ENCODE peak calls at places on chromosome 18, in nine cellular contexts. S, J, P, E, V, U, F, Z and I are unnamed samples.

GRCh38 chr18:48392266-48392665 is 16.9 kb downstream of the ZBTB7C start:
- DNase-seq in Z (no peak), S (no peak), F (no peak), J (no peak), U (no peak), E (no peak), V (no peak), P (no peak), I (no peak)

GRCh38 chr18:77482190-77482928 is 232.7 kb downstream of the GALR1 start:
- DNase-seq in E (peak), S (no peak), J (no peak), V (peak), Z (no peak), U (no peak), F (no peak), P (no peak), I (no peak)

GRCh38 chr18:71398530-71398929 is 1109.7 kb downstream of the SOCS6 start:
- DNase-seq in U (no peak), J (peak), F (no peak), S (no peak), E (peak), Z (no peak), V (peak), P (no peak), I (peak)

GRCh38 chr18:35024965-35025364 is 16.2 kb upstream of the MAPRE2 start:
- DNase-seq in S (peak), F (peak), J (no peak), Z (no peak), E (peak), V (peak), U (peak), P (no peak), I (peak)

GRCh38 chr18:32425466-32425865 is 45.2 kb downstream of the GAREM1 start:
- DNase-seq in Z (no peak), P (no peak), F (no peak), E (peak), V (peak), J (no peak), S (no peak), U (no peak), I (peak)

GRCh38 chr18:24016643-24017042 is 2.1 kb downstream of the TTC39C start:
- DNase-seq in S (no peak), E (peak), J (no peak), P (no peak), Z (no peak), U (no peak), V (no peak), F (no peak), I (no peak)

GRCh38 chr18:44409524-44409923 is 271.2 kb upstream of the SETBP1 start:
- DNase-seq in J (no peak), Z (no peak), V (no peak), F (no peak), P (no peak), U (no peak), S (no peak), E (no peak), I (no peak)

GRCh38 chr18:513826-514530 is 13.5 kb upstream of the COLEC12 start:
- DNase-seq in S (no peak), Z (no peak), J (no peak), U (no peak), F (no peak), E (no peak), V (no peak), P (no peak), I (no peak)

GRCh38 chr18:80006726-80007125 is 18.4 kb upstream of the TXNL4A start:
- DNase-seq in Z (no peak), V (no peak), E (no peak), P (no peak), S (no peak), J (no peak), F (no peak), U (no peak), I (no peak)

GRCh38 chr18:29163596-29163995 is 986.7 kb upstream of the CDH2 start:
- DNase-seq in J (no peak), F (no peak), P (no peak), S (no peak), U (no peak), V (no peak), E (no peak), Z (no peak), I (no peak)

GRCh38 chr18:69948919-69949537 is 1.4 kb upstream of the CD226 start:
- DNase-seq in F (no peak), J (peak), V (no peak), U (no peak), P (no peak), Z (no peak), S (no peak), E (no peak), I (peak)

GRCh38 chr18:22223263-22223960 is 54.0 kb downstream of the GATA6 start:
- DNase-seq in S (peak), E (peak), V (peak), J (no peak), P (peak), Z (no peak), U (peak), F (peak), I (peak)

GRCh38 chr18:63189041-63189440 is 130.5 kb downstream of the BCL2 start:
- DNase-seq in F (no peak), E (no peak), V (no peak), P (no peak), Z (no peak), S (no peak), U (no peak), J (no peak), I (no peak)

GRCh38 chr18:47175283-47175894 is 775 bp downstream of the IER3IP1 start:
- DNase-seq in J (no peak), F (no peak), E (no peak), Z (no peak), P (no peak), U (no peak), S (no peak), V (peak), I (peak)

GRCh38 chr18:74609535-74609934 is 11.9 kb downstream of the ZNF407 start:
- DNase-seq in P (no peak), V (peak), F (no peak), E (peak), S (no peak), Z (no peak), U (no peak), J (no peak), I (peak)

GRCh38 chr18:12531747-12532146 is 124.0 kb downstream of the PRELID3A start:
- DNase-seq in P (peak), V (peak), F (no peak), U (no peak), S (no peak), J (no peak), E (no peak), Z (no peak), I (no peak)
- TF ChIP-seq CTCF in P (no peak), V (peak), F (no peak), U (no peak), S (no peak), J (no peak), E (peak), Z (peak), I (peak)

GRCh38 chr18:55296761-55297160 is 291.2 kb downstream of the TCF4 start:
- DNase-seq in Z (no peak), U (no peak), S (no peak), E (no peak), J (no peak), P (no peak), V (no peak), F (no peak), I (no peak)

GRCh38 chr18:55301196-55301540 is 286.8 kb downstream of the TCF4 start:
- DNase-seq in Z (no peak), F (no peak), U (no peak), J (peak), P (no peak), E (peak), S (no peak), V (peak), I (no peak)

GRCh38 chr18:55301836-55302235 is 286.2 kb downstream of the TCF4 start:
- DNase-seq in F (no peak), Z (no peak), U (no peak), P (no peak), J (no peak), E (peak), V (peak), S (no peak), I (no peak)

GRCh38 chr18:55302337-55302833 is 285.6 kb downstream of the TCF4 start:
- DNase-seq in P (no peak), U (no peak), Z (no peak), J (no peak), V (no peak), E (no peak), S (no peak), F (no peak), I (no peak)

GRCh38 chr18:55300469-55301195 is 287.4 kb downstream of the TCF4 start:
- DNase-seq in E (peak), F (no peak), J (no peak), Z (no peak), P (no peak), S (peak), U (peak), V (no peak), I (no peak)
- H3K4me3 ChIP-seq in E (no peak), F (peak), J (peak), Z (no peak), P (no peak), S (peak), U (no peak), V (peak), I (no peak)

GRCh38 chr18:25349131-25349925 is 2.6 kb downstream of the ZNF521 start:
- DNase-seq in S (peak), E (peak), P (no peak), V (peak), U (peak), F (no peak), J (no peak), Z (no peak), I (peak)
- TF ChIP-seq CTCF in S (no peak), E (no peak), P (no peak), V (no peak), U (no peak), F (no peak), J (no peak), Z (no peak), I (no peak)

DNA sequence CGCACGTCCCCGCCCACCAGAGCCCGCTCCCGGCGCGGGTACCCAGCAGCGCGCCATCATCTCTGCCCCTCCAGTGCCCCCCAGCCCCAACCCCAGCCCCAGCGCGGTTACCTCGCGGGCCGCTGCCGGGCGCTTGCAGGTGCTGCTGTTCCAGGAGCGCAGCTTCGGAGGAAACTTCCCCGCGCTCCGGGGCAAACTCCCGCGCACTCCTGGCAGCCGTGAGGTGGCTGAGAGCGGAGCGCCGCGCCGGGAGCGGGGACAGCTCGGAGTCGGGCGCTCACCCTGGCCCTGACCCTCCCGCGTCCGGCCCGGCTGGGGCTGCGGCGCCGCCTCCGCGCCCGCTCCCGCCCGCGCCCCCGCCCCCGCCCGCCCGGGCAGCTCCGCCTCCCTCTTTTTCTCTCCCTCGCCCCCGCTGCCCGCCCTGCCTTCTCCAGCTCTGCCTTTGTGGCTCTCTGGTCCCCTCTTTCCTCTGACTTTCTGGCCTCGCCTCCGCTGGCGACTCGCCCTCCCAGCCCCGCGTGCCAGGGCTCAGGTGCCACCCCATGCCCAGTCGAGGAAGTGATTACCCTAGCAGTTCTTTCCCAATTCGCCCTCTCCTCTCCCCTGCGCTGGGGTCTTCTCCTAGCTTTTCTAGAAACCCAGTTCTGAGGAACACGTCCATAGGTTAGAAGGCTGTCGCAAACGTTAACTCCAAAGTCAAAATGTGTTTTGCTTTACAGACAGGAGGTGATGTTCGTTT is at the start of gene CHST9:
- DNase-seq in V (no peak), U (no peak), S (no peak), Z (no peak), P (peak), E (no peak), F (no peak), J (no peak), I (no peak)
- H3K4me3 ChIP-seq in V (no peak), U (no peak), S (peak), Z (no peak), P (peak), E (peak), F (peak), J (peak), I (no peak)

DNA sequence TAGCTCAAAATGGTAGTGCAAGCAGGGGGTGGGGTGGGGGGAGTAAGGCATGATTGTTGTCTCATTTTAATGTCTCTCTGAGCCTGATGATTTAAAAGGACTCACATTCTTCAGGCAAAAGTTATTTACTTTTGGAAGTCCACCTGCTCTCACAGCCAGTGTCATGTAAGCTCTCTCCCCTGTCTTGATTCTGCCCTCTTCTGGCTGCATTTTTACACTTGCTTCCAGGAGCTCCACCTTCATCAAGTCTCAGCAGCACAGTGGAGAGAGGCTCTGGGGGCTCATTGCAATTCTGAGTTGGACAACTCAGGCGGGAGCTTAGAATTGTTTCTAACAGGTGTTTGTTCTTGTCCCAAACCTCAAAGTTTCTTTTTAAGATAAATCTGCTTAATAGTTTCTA is 39.2 kb downstream of the GNAL start:
- DNase-seq in J (no peak), U (no peak), E (peak), P (peak), S (no peak), F (no peak), Z (peak), V (peak), I (peak)
- TF ChIP-seq CTCF in J (no peak), U (no peak), E (peak), P (peak), S (no peak), F (no peak), Z (peak), V (peak), I (peak)

GRCh38 chr18:8625693-8626092 is 16.5 kb downstream of the RAB12 start:
- DNase-seq in Z (no peak), P (no peak), F (no peak), E (no peak), J (no peak), V (no peak), U (no peak), S (no peak), I (no peak)

GRCh38 chr18:8620845-8621244 is 11.6 kb downstream of the RAB12 start:
- DNase-seq in P (no peak), F (no peak), U (no peak), V (no peak), J (no peak), S (no peak), E (no peak), Z (no peak), I (no peak)

GRCh38 chr18:8626414-8627106 is 17.3 kb downstream of the RAB12 start:
- DNase-seq in S (no peak), P (no peak), U (no peak), F (no peak), Z (no peak), J (no peak), V (no peak), E (no peak), I (no peak)

GRCh38 chr18:8627107-8627472 is 17.9 kb downstream of the RAB12 start:
- DNase-seq in J (peak), Z (no peak), P (no peak), V (no peak), F (no peak), U (no peak), S (no peak), E (no peak), I (no peak)

GRCh38 chr18:8623549-8624106 is 14.4 kb downstream of the RAB12 start:
- DNase-seq in F (no peak), Z (no peak), U (no peak), S (no peak), E (no peak), V (peak), P (peak), J (no peak), I (no peak)
- H3K4me3 ChIP-seq in F (no peak), Z (no peak), U (no peak), S (no peak), E (no peak), V (no peak), P (no peak), J (peak), I (no peak)

DNA sequence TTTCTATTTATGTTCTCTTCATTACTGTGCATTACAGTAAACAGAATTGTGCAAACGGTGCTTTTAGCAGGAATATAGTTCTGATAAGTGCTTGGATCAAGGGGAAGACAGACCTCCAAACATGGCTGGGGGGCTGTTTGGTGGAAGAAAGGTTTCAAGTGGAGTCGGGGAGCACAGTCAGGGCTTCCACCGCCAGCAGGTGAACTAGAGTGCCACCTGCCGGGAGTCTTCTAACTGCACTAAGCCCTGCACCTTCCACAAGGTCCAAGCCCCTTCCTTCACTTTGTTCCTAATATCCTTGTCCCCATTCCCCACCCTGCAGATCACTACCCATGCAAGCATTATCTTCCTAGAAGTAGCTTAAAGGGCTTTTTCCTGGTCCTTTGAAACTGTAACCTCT is 11.1 kb downstream of the ONECUT2 start:
- DNase-seq in J (no peak), Z (peak), E (no peak), S (no peak), U (no peak), V (peak), P (peak), F (no peak), I (peak)
- TF ChIP-seq CTCF in J (no peak), Z (peak), E (peak), S (no peak), U (no peak), V (peak), P (peak), F (no peak), I (peak)